ENCODE peak calls at places on chromosomes 6 and 20, in five cellular contexts. H is epithelial cell of proximal tubule, E is psoas muscle, G is body of pancreas, D is lower lobe of right lung. B is an unnamed sample.

GRCh38 chr20:3786665-3787639 is at the start of gene CENPB:
- DNase-seq in H (no peak), E (peak), G (peak), D (peak), B (peak)

GRCh38 chr6:6796818-6797217 is 208.3 kb downstream of the LY86 start:
- DNase-seq in H (no peak), E (no peak), G (no peak), D (no peak), B (no peak)

GRCh38 chr20:16918366-16918765 is 170.2 kb downstream of the OTOR start:
- DNase-seq in H (no peak), E (no peak), G (no peak), D (no peak), B (no peak)

GRCh38 chr6:127877231-127877630 is 23.6 kb downstream of the THEMIS start:
- DNase-seq in H (no peak), E (no peak), G (no peak), D (no peak), B (no peak)

GRCh38 chr20:13492001-13492480 is 146.7 kb downstream of the TASP1 start:
- DNase-seq in H (peak), E (no peak), G (peak), D (no peak), B (no peak)

GRCh38 chr20:35473684-35474083 is 18.3 kb downstream of the CEP250 start:
- DNase-seq in H (no peak), E (no peak), G (no peak), D (no peak), B (no peak)

GRCh38 chr6:11824986-11825385 is 46.4 kb upstream of the ADTRP start:
- DNase-seq in H (peak), E (no peak), G (no peak), D (no peak), B (no peak)

GRCh38 chr20:35005463-35005961 is 49.8 kb downstream of the MYH7B start:
- DNase-seq in H (no peak), E (peak), G (no peak), D (peak), B (no peak)

GRCh38 chr6:2891768-2892170 is 11.3 kb downstream of the SERPINB9 start:
- DNase-seq in H (no peak), E (no peak), G (no peak), D (no peak), B (no peak)

DNA sequence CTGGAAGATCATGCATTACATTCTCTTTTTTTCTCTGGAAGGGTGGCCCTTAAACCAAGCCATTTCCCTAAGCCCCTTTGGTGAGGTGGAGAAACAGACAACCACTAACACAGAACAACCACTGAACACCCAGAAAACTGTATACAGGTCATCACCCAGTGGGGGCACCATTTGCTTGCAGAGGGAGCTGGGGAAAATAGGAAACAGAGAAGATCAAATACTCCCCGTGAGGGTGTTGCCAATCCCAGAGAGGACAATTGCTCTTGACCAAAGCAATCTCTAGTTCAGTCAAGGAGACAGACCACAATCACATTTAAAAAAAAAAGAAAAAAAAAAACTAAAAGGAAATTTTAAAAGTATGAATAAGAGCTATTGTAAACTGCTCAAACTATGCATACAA is 865 bp upstream of the DAAM2 start:
- DNase-seq in H (no peak), E (no peak), G (no peak), D (no peak), B (no peak)
- TF ChIP-seq CTCF in H (peak), E (no peak), G (peak), D (no peak), B (no peak)

GRCh38 chr6:20400476-20401402 is 940 bp upstream of the E2F3 start:
- DNase-seq in H (no peak), E (peak), G (peak), D (peak), B (no peak)
- TF ChIP-seq CTCF in H (peak), E (peak), G (peak), D (peak), B (peak)

DNA sequence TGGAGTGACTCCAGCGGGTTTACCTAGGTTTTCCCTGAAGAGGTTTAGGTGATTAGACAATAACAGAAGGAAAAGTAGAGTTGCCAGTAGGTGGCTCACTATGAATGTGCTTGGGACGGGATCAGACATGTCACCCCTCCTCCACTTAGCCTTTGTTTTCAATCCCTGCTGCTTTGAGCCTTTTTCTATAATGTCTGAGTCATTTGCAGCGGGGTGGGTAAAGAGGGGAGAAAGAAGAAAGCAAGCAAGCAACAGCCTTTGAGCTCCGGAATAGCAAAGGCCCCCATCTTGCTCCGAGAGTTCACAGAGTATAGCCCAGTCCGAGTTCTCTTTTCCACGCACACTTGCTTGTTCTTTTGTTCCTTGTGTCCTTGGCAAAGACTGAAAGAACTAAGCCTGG is 129.1 kb downstream of the PACRG start:
- DNase-seq in H (peak), E (no peak), G (peak), D (no peak), B (no peak)
- TF ChIP-seq CTCF in H (peak), E (peak), G (peak), D (peak), B (peak)

GRCh38 chr6:79762370-79762769 is 131.2 kb downstream of the SH3BGRL2 start:
- DNase-seq in H (peak), E (no peak), G (no peak), D (no peak), B (no peak)
- TF ChIP-seq CTCF in H (peak), E (no peak), G (no peak), D (no peak), B (peak)

GRCh38 chr6:69059413-69059812 is 424.3 kb downstream of the ADGRB3 start:
- DNase-seq in H (no peak), E (no peak), G (no peak), D (no peak), B (no peak)
- TF ChIP-seq CTCF in H (no peak), E (no peak), G (no peak), D (no peak), B (no peak)

GRCh38 chr6:15897063-15897934 is 231.6 kb upstream of the MYLIP start:
- DNase-seq in H (no peak), E (no peak), G (peak), D (no peak), B (no peak)

GRCh38 chr6:15894973-15895858 is 232.4 kb upstream of the DTNBP1 start:
- DNase-seq in H (no peak), E (no peak), G (no peak), D (no peak), B (no peak)

GRCh38 chr6:15892369-15892768 is 229.5 kb upstream of the DTNBP1 start:
- DNase-seq in H (no peak), E (no peak), G (no peak), D (no peak), B (no peak)

GRCh38 chr6:15888798-15889772 is 226.3 kb upstream of the DTNBP1 start:
- DNase-seq in H (no peak), E (no peak), G (no peak), D (no peak), B (no peak)

GRCh38 chr6:15893556-15894253 is 230.9 kb upstream of the DTNBP1 start:
- DNase-seq in H (no peak), E (no peak), G (no peak), D (no peak), B (no peak)
- TF ChIP-seq CTCF in H (peak), E (peak), G (peak), D (peak), B (peak)

GRCh38 chr6:157019115-157019628 is 242.0 kb downstream of the ARID1B start:
- DNase-seq in H (no peak), E (no peak), G (no peak), D (no peak), B (no peak)

GRCh38 chr6:157020398-157021266 is 243.5 kb downstream of the ARID1B start:
- DNase-seq in H (no peak), E (no peak), G (peak), D (no peak), B (peak)

GRCh38 chr6:157017861-157018260 is 240.7 kb downstream of the ARID1B start:
- DNase-seq in H (peak), E (no peak), G (no peak), D (no peak), B (no peak)

GRCh38 chr6:157021267-157022021 is 244.3 kb downstream of the ARID1B start:
- DNase-seq in H (no peak), E (peak), G (peak), D (peak), B (peak)

DNA sequence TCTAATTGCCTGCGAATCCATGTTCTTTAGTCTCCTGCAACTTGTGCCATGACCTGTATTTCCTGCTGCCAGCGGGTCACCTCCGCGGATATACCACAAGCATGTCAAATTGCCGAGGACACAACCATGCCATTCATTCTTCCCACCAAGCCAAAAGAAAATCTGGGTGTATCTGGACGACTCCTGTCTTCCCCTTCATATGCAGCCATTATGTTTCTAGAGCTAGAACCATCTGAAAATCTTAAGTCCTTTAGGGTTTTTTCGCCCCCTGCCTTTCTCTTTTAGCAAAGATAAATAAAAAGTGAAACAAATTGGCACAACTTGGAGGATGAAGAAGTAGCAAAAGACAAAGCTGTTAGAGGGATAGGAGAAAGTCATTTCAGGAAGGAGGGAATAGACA is 242.6 kb downstream of the ARID1B start:
- DNase-seq in H (no peak), E (no peak), G (no peak), D (no peak), B (no peak)
- TF ChIP-seq CTCF in H (no peak), E (no peak), G (no peak), D (no peak), B (peak)

DNA sequence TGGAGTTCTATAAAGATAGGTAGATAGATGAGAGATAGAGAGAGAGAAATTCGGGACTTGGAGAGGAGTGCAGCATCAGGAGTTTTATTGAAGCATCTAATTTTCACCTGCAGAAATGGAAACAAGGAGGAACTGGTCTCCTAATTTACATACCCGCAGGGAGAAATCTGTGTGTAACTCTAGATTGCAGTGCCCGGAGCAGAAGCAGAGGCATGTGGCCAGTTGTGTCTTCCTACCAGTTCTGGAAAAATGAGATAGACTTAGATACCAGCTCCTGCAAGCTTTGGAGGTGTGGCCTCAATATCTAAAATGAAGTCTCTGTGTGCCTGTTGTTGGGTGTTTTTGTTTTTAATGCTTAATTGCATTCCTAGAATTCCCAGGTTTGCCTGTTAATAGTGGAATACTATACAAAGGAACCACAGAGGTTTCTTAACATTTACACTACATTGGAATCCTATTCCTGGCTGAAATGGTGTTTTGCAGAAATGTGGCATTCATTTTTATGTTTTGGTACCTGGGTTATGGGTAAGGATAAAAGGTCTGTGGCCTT is 57.4 kb downstream of the DTD1 start:
- DNase-seq in H (no peak), E (no peak), G (no peak), D (no peak), B (no peak)
- TF ChIP-seq CTCF in H (no peak), E (no peak), G (no peak), D (no peak), B (no peak)

GRCh38 chr6:84681693-84682326 is 82.6 kb downstream of the TBX18 start:
- DNase-seq in H (no peak), E (no peak), G (no peak), D (no peak), B (no peak)

GRCh38 chr6:84687487-84687886 is 76.9 kb downstream of the TBX18 start:
- DNase-seq in H (no peak), E (no peak), G (no peak), D (no peak), B (no peak)

GRCh38 chr6:84688187-84688878 is 76.1 kb downstream of the TBX18 start:
- DNase-seq in H (no peak), E (no peak), G (no peak), D (no peak), B (no peak)

GRCh38 chr6:84685983-84686584 is 78.3 kb downstream of the TBX18 start:
- DNase-seq in H (no peak), E (no peak), G (no peak), D (no peak), B (no peak)
- TF ChIP-seq CTCF in H (peak), E (peak), G (peak), D (peak), B (peak)

B was measured in osteocyte.